ENCODE peak calls at places on chromosomes 3 and 15, in four cellular contexts. Z is H1, L is IMR-90, P is H9. B is an unnamed sample.

GRCh38 chr3:110902453-110903085 is 169.0 kb upstream of the NECTIN3 start:
- DNase-seq in L (no peak), P (no peak), Z (no peak), B (no peak)

GRCh38 chr3:38141173-38141951 is 2.9 kb downstream of the MYD88 start:
- DNase-seq in Z (no peak), P (no peak), L (no peak), B (no peak)

GRCh38 chr15:84975871-84976351 is 5.7 kb upstream of the PDE8A start:
- DNase-seq in L (no peak), P (no peak), Z (no peak), B (peak)

GRCh38 chr3:176479291-176479690 is 718.0 kb downstream of the TBL1XR1 start:
- DNase-seq in L (no peak), Z (no peak), P (no peak), B (no peak)

GRCh38 chr3:154552338-154552737 is 122.3 kb upstream of the GPR149 start:
- DNase-seq in Z (peak), P (peak), L (no peak), B (peak)

GRCh38 chr3:67601919-67602608 is 52.3 kb downstream of the SUCLG2 start:
- DNase-seq in P (no peak), L (no peak), Z (no peak), B (no peak)

GRCh38 chr3:183824761-183825379 is 507 bp downstream of the MAP6D1 start:
- DNase-seq in Z (no peak), L (no peak), P (peak), B (peak)

GRCh38 chr15:41013698-41014414 is 60.6 kb downstream of the CHAC1 start:
- DNase-seq in P (no peak), L (peak), Z (no peak), B (no peak)

GRCh38 chr3:57221883-57222282 is 5.6 kb upstream of the APPL1 start:
- DNase-seq in Z (no peak), L (peak), P (no peak), B (peak)

GRCh38 chr15:35445891-35446290 is 100.1 kb downstream of the DPH6 start:
- DNase-seq in Z (no peak), L (peak), P (no peak), B (no peak)

GRCh38 chr3:169243122-169243521 is 420.4 kb downstream of the MECOM start:
- DNase-seq in Z (no peak), L (peak), P (no peak), B (no peak)

DNA sequence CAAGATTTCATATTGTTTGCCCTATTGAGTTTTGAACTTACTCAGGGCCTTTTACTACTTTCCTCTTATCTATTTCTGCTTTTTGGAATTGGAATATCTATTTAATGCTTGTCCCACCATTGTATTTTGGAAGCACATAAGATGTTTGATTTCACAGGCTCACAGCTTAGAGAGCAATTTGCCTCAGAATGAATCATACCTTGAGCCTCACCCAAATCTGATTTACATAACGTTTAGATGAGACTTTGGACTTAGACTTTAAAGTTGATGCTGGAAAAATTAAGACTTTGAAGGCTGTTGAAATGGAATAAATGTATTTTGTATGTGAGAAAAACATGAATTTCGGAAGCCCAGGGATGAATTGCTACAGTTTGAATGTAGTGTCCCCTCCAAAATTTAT is 458.9 kb downstream of the CNTN6 start:
- DNase-seq in L (no peak), Z (no peak), P (no peak), B (no peak)
- H4K5ac ChIP-seq in L (no peak), Z (no peak), P (no peak), B (no peak)

DNA sequence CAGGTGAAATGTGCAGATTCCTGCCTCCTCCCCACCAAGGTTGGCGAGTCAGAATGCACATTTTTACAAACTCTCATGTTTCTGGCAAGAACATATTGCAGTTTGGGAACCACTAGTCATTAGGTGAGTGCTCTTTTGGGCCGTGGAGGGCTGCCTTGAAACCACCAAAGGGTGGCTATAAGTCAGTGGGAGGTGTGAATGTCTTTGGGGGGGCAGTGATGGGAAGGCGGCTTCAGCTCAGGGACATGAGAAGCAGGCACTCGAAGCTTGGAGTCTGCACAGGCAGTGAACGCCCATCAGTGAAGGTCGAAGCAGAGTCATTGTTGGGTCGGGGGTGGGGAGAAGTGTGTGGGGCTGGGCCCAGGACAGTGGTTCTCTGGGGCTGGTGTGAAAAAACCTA is 1.1 kb downstream of the NOX5 start:
- DNase-seq in L (no peak), P (no peak), Z (no peak), B (no peak)
- H4K5ac ChIP-seq in L (no peak), P (no peak), Z (no peak), B (no peak)

DNA sequence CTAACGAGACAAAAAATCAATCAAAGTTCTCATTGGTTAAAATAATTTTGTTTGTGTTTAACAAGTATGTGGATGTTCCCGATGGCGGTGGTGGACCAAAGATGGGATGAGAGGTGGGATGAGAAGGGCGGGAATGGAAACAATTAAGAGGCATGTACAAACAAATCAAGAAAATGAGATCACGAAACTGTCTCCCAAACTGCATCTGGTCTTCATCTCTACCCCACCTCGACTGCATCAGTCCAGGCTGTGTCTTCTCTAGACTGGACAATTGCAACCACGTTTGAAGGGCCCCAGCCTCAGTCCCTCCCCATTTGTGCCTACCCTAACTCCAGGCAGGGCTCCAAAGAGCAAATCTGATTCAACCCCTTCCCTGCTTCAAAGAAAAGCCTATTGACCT is 56.1 kb downstream of the SLC12A8 start:
- DNase-seq in Z (no peak), P (no peak), L (no peak), B (no peak)
- H4K5ac ChIP-seq in Z (no peak), P (no peak), L (no peak), B (peak)

GRCh38 chr3:127026661-127027060 is 43.7 kb downstream of the PLXNA1 start:
- DNase-seq in P (no peak), L (no peak), Z (no peak), B (no peak)

GRCh38 chr3:127027811-127028548 is 45.1 kb downstream of the PLXNA1 start:
- DNase-seq in P (no peak), L (no peak), Z (no peak), B (no peak)

GRCh38 chr3:127026036-127026435 is 43.1 kb downstream of the PLXNA1 start:
- DNase-seq in L (no peak), P (no peak), Z (no peak), B (no peak)

GRCh38 chr3:127028766-127029520 is 46.0 kb downstream of the PLXNA1 start:
- DNase-seq in P (no peak), Z (no peak), L (no peak), B (no peak)

DNA sequence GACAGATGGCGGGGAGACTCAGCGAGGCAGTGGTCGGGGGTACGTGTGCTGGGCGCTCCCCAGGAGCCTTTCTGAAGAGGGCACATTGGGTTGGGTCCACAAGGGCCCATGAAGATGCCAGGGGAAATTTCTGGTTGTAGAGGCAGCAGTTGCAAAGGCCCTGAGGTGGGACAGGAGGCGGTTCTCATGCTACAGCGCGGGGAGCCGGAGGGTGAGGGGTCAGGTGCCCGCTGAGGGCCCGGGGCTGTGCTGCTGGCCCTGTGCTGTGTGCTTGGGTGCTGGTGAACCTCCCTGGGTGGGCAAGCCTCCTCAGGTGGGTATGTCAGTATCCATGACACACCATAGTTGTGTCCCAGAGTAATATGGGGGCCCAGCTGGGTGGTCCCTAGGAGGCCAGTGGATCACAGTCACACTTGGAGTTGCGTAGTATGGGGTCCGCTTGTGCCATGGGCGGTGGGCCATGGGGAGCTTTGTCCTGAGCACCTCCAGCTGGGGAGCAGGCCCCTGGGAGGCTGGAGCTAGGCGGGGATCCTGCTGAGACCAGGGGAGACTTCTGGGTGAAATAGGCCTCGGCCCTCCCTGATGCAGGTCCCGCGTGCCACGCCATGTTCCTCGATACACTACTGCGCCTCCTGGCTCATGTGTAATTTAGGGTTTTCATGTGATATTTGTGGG is 44.3 kb downstream of the PLXNA1 start:
- DNase-seq in L (no peak), Z (no peak), P (no peak), B (no peak)
- H4K5ac ChIP-seq in L (no peak), Z (no peak), P (no peak), B (no peak)

GRCh38 chr3:34635352-34635850 is 837.0 kb downstream of the PDCD6IP start:
- DNase-seq in P (no peak), Z (no peak), L (no peak), B (no peak)

GRCh38 chr3:34634939-34635338 is 836.5 kb downstream of the PDCD6IP start:
- DNase-seq in Z (no peak), L (no peak), P (no peak), B (no peak)
- H4K5ac ChIP-seq in Z (no peak), L (no peak), P (no peak), B (no peak)

GRCh38 chr3:156744631-156745030 is 70.2 kb downstream of the TIPARP start:
- DNase-seq in L (no peak), P (no peak), Z (no peak), B (no peak)

GRCh38 chr3:156741935-156742334 is 67.5 kb downstream of the TIPARP start:
- DNase-seq in P (no peak), L (no peak), Z (no peak), B (no peak)

GRCh38 chr3:156742401-156742800 is 68.0 kb downstream of the TIPARP start:
- DNase-seq in L (no peak), Z (no peak), P (no peak), B (no peak)

GRCh38 chr3:156745766-156746165 is 71.4 kb downstream of the TIPARP start:
- DNase-seq in P (no peak), L (no peak), Z (no peak), B (no peak)

GRCh38 chr3:156743859-156744258 is 69.5 kb downstream of the TIPARP start:
- DNase-seq in P (peak), L (no peak), Z (no peak), B (peak)
- H4K5ac ChIP-seq in P (no peak), L (no peak), Z (no peak), B (no peak)